ENCODE peak calls at places on chromosomes 16 and 17, in four cellular contexts. O is mesendoderm, E is endothelial cell of umbilical vein, Q is pancreas. N is an unnamed sample.

GRCh38 chr17:41522301-41523224 is 3.9 kb upstream of the KRT15 start:
- DNase-seq in O (no peak), E (no peak), Q (no peak), N (peak; percentile 86)

GRCh38 chr16:4111748-4112696 is 4.2 kb downstream of the ADCY9 start:
- DNase-seq in O (no peak), E (no peak), Q (no peak), N (no peak)

GRCh38 chr17:55728361-55728760 is 5.7 kb upstream of the TMEM100 start:
- DNase-seq in O (no peak), E (no peak), Q (no peak), N (no peak)

GRCh38 chr17:51711581-51711980 is 446.9 kb downstream of the CA10 start:
- DNase-seq in O (peak; percentile 40), E (no peak), Q (no peak), N (no peak)

GRCh38 chr16:31703526-31704128 is 170.0 kb upstream of the ZNF267 start:
- DNase-seq in O (no peak), E (no peak), Q (no peak), N (no peak)

GRCh38 chr17:41499714-41500113 is 5.7 kb downstream of the KRT13 start:
- DNase-seq in O (no peak), E (no peak), Q (no peak), N (no peak)

GRCh38 chr16:50692999-50693781 is at the start of gene NOD2:
- DNase-seq in O (peak; percentile 18), E (no peak), Q (no peak), N (no peak)

GRCh38 chr16:48617711-48618148 is 7.8 kb upstream of the N4BP1 start:
- DNase-seq in O (no peak), E (peak; percentile 29), Q (no peak), N (no peak)

GRCh38 chr16:46862555-46863447 is 21.4 kb upstream of the GPT2 start:
- DNase-seq in O (no peak), E (no peak), Q (no peak), N (no peak)

GRCh38 chr17:75830168-75831031 is 13.8 kb downstream of the UNC13D start:
- DNase-seq in O (peak; percentile 85), E (no peak), Q (no peak), N (no peak)

GRCh38 chr17:70365098-70365583 is 195.8 kb downstream of the KCNJ2 start:
- DNase-seq in O (peak; percentile 34), E (peak; percentile 10), Q (no peak), N (no peak)

GRCh38 chr16:75288181-75288580 is 36.8 kb upstream of the BCAR1 start:
- DNase-seq in O (no peak), E (no peak), Q (no peak), N (no peak)

GRCh38 chr16:83727751-83728352 is 79.9 kb upstream of the HSBP1 start:
- DNase-seq in O (no peak), E (no peak), Q (no peak), N (no peak)

GRCh38 chr17:75394332-75394918 is 11.1 kb downstream of the GRB2 start:
- DNase-seq in O (peak; percentile 13), E (no peak), Q (no peak), N (no peak)

GRCh38 chr17:16915752-16916556 is 56.0 kb downstream of the TNFRSF13B start:
- DNase-seq in O (peak; percentile 80), E (peak; percentile 17), Q (peak; percentile 73), N (no peak)

GRCh38 chr17:63480192-63480784 is 3.4 kb downstream of the ACE start:
- DNase-seq in O (no peak), E (no peak), Q (no peak), N (no peak)

GRCh38 chr16:10749680-10750035 is 6.0 kb downstream of the NUBP1 start:
- DNase-seq in O (no peak), E (no peak), Q (no peak), N (no peak)

GRCh38 chr17:164536-165235 is 16.8 kb downstream of the DOC2B start:
- DNase-seq in O (peak; percentile 65), E (peak; percentile 69), Q (no peak), N (no peak)

GRCh38 chr17:30376621-30377452 is 1.9 kb upstream of the CPD start:
- DNase-seq in O (peak; percentile 28), E (no peak), Q (no peak), N (no peak)

GRCh38 chr16:22787456-22788189 is 26.3 kb upstream of the HS3ST2 start:
- DNase-seq in O (no peak), E (no peak), Q (no peak), N (no peak)

GRCh38 chr17:58110012-58110411 is 26.8 kb downstream of the DYNLL2 start:
- DNase-seq in O (no peak), E (no peak), Q (no peak), N (no peak)

GRCh38 chr17:54992797-54993639 is 24.5 kb downstream of the STXBP4 start:
- DNase-seq in O (peak; percentile 70), E (peak; percentile 43), Q (no peak), N (no peak)

GRCh38 chr17:78672880-78673371 is 95.7 kb upstream of the DNAH17 start:
- DNase-seq in O (no peak), E (no peak), Q (no peak), N (no peak)

DNA sequence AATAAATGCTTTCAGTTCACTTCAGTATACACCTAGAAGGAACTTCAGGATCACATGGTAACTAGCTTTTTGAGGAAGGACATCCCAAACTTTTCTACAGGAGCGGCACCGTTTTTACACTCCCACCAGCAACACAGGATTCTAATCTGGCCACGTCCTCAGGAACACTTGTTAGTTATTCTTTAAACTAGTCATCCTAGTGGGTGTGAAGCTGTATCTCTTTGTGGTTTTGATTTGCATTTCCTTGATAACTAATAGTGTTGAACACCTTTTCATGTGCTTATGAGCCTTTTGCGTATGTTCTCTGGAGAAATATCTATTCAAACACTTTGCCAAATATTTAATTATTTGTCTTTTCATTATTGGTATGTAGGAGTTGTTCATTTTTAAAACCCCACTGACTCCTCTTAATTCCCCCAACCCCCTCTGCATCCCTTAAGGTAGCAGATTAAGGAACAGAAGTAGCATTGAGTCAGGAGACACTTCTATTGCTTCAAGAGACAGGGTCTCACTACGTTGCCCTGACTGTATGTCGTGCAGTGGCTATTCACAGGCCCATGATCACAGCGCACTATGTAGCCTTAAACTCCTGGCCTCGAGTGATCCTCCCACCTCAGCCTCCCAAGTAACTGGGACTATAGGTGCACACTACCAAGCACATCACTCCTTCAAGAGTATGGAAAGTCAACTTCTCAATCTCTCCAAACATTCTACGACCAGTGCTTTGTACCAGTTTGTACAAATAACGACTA is 25.4 kb downstream of the YWHAE start:
- DNase-seq in O (no peak), E (no peak), Q (no peak), N (no peak)
- H3K4me1 ChIP-seq in O (peaks cover 13% of the 10 kb centered on the region), E (no peaks in the 10 kb centered on the region), Q (peaks cover 49% of the 10 kb centered on the region), N (no peaks in the 10 kb centered on the region)

GRCh38 chr17:1583569-1583968 is 21.0 kb upstream of the PITPNA start:
- DNase-seq in O (no peak), E (no peak), Q (no peak), N (no peak)
- H3K4me3 ChIP-seq in O (no peak overlapping the region), E (no peak overlapping the region), Q (no peak overlapping the region), N (no peak overlapping the region)

DNA sequence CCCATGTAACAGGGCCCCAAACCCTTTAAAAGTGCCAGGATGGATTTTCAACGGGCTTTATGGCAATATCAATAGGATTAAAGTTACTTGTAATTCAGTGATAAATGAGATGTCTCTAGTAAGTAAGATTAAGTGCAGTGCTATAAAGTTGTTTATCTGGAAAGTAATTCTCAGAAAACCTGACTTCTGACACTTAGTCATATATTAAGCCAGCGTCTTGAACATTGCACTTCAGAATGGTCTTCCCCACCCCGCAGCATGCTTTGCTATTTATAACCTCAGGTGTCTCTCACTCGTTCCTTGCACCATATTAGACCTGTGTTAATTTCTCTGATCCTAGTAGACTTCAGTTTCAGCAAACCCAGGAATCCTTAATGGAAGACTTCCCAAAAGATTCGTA is 2.1 kb upstream of the MAF start:
- DNase-seq in O (no peak), E (no peak), Q (no peak), N (no peak)
- H3K27ac ChIP-seq in O (no peak overlapping the region), E (no peak overlapping the region), Q (no peak overlapping the region), N (peak overlapping the region; percentile 89)

GRCh38 chr17:73305845-73306836 is 5.7 kb downstream of the CDC42EP4 start:
- DNase-seq in O (no peak), E (peak; percentile 18), Q (no peak), N (no peak)

GRCh38 chr17:73304438-73304837 is 7.4 kb downstream of the CDC42EP4 start:
- DNase-seq in O (peak; percentile 59), E (no peak), Q (no peak), N (no peak)

GRCh38 chr17:73304971-73305786 is 6.6 kb downstream of the CDC42EP4 start:
- DNase-seq in O (peak; percentile 87), E (peak; percentile 80), Q (peak; percentile 53), N (no peak)

GRCh38 chr17:73308017-73308823 is 3.6 kb downstream of the CDC42EP4 start:
- DNase-seq in O (peak; percentile 84), E (peak; percentile 68), Q (peak; percentile 95), N (peak; percentile 88)

GRCh38 chr17:73307130-73307529 is 4.7 kb downstream of the CDC42EP4 start:
- DNase-seq in O (no peak), E (no peak), Q (peak; percentile 70), N (no peak)
- H3K4me1 ChIP-seq in O (peaks cover 25% of the 10 kb centered on the region), E (peaks cover 56% of the 10 kb centered on the region), Q (peaks cover 45% of the 10 kb centered on the region), N (peaks cover 24% of the 10 kb centered on the region)

GRCh38 chr16:86764551-86764950 is 186.2 kb downstream of the FOXL1 start:
- DNase-seq in O (no peak), E (no peak), Q (no peak), N (no peak)

GRCh38 chr16:86758932-86759331 is 180.6 kb downstream of the FOXL1 start:
- DNase-seq in O (no peak), E (no peak), Q (no peak), N (no peak)

GRCh38 chr16:86763819-86764218 is 185.5 kb downstream of the FOXL1 start:
- DNase-seq in O (no peak), E (no peak), Q (no peak), N (no peak)

GRCh38 chr16:86762035-86762550 is 183.7 kb downstream of the FOXL1 start:
- DNase-seq in O (no peak), E (no peak), Q (no peak), N (no peak)

GRCh38 chr16:86761117-86761971 is 183.0 kb downstream of the FOXL1 start:
- DNase-seq in O (peak; percentile 83), E (peak; percentile 72), Q (peak; percentile 23), N (no peak)
- H3K4me3 ChIP-seq in O (no peak overlapping the region), E (no peak overlapping the region), Q (no peak overlapping the region), N (peak overlapping the region; percentile 3)

DNA sequence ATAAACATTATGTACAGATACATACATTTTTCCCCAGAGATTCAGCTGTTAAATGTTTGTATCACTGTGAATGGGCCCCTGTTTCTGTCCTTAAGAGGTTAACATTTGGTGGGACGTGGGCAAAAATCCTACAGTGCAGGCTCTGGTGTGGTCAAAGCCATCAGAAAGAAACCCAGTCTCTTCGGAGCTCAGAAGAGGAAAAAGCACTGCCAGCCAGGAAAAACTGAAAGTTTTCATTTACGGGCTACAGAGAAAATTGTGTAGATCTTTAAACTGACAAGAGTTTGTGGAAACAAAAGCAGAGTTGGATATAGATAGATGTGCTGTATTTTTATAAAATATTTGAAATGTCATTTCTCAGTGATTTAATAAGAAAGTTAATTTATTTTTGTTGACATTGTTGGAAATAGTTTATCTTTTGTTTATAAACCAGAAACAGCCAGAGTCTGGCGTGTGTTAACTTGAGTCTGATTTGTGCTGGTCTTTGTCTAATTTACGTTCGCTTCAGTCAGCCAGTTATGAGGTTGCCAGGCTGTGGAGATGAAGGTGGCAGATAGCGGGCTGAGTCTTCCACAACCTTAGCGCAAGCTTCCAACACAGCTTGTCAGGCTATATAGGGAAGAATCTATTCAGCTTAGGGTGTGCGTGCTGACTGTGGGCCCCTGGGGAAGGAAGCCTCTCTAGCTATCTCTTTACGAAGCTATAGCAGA is 9.5 kb upstream of the TEKT3 start:
- DNase-seq in O (no peak), E (no peak), Q (no peak), N (no peak)
- H3K27ac ChIP-seq in O (no peak overlapping the region), E (no peak overlapping the region), Q (no peak overlapping the region), N (peak overlapping the region; percentile 50)